ENCODE peak calls at places on chromosome 6, in nine cellular contexts. J is psoas muscle; S is CD4-positive, alpha-beta T cell; C is H54; I is SK-N-SH; P is substantia nigra; U is naive thymus-derived CD4-positive, alpha-beta T cell; Z is activated T-cell treated with anti-CD3 and anti-CD28 coated beads for 24 hours; G is fibroblast of the conjunctiva. Y is an unnamed sample.

GRCh38 chr6:117440558-117441525 is 15.1 kb upstream of the ROS1 start:
- DNase-seq in J (no peak), I (no peak), P (no peak), Z (no peak), G (peak), U (no peak), S (no peak), C (no peak), Y (peak)

GRCh38 chr6:6683964-6684363 is 95.4 kb downstream of the LY86 start:
- DNase-seq in I (no peak), U (no peak), G (no peak), J (no peak), Z (no peak), P (no peak), S (no peak), C (no peak), Y (no peak)

GRCh38 chr6:133774356-133774755 is 114.6 kb upstream of the TCF21 start:
- DNase-seq in Z (no peak), J (no peak), U (no peak), P (no peak), S (no peak), G (no peak), I (no peak), C (peak), Y (no peak)

GRCh38 chr6:33213166-33213988 is 5.1 kb downstream of the RING1 start:
- DNase-seq in S (no peak), I (peak), G (no peak), Z (no peak), C (no peak), P (peak), J (no peak), U (no peak), Y (peak)

GRCh38 chr6:41228616-41229015 is 467 bp downstream of the TREML4 start:
- DNase-seq in P (no peak), J (no peak), Z (no peak), C (no peak), S (no peak), U (no peak), G (no peak), I (no peak), Y (no peak)

GRCh38 chr6:7237653-7238190 is 75.3 kb downstream of the SSR1 start:
- DNase-seq in P (no peak), J (no peak), S (no peak), U (no peak), Z (no peak), I (no peak), G (no peak), C (no peak), Y (no peak)

GRCh38 chr6:18958146-18958545 is 571.0 kb downstream of the RNF144B start:
- DNase-seq in I (no peak), P (no peak), C (no peak), Z (no peak), U (no peak), G (no peak), J (no peak), S (no peak), Y (no peak)

GRCh38 chr6:617485-618100 is 39.3 kb downstream of the HUS1B start:
- DNase-seq in J (no peak), S (no peak), Z (no peak), U (no peak), G (no peak), C (no peak), P (no peak), I (peak), Y (no peak)

GRCh38 chr6:4323322-4323721 is 187.9 kb upstream of the ECI2 start:
- DNase-seq in U (no peak), Z (no peak), J (no peak), P (no peak), S (no peak), I (no peak), C (no peak), G (no peak), Y (no peak)